ENCODE peak calls at places on chromosomes 4 and X, in nine cellular contexts. Z is AG09309, X is nephron progenitor cell, N is mammary epithelial cell, D is uterus, O is right lobe of liver, V is GM13977, I is vagina, K is lower leg skin. J is an unnamed sample.
A peak's percentile ranks its signal among the peaks of the same experiment; 100 is the strongest.

GRCh38 chr4:111652986-111653385 is 492.3 kb upstream of the FAM241A start:
- DNase-seq in Z (no peak), X (no peak), N (no peak), D (no peak), O (no peak), V (no peak), I (no peak), K (no peak), J (no peak)

GRCh38 chrX:72245461-72246089 is 6.7 kb upstream of the ERCC6L start:
- DNase-seq in Z (no peak), X (peak; percentile 61), N (peak; percentile 41), D (no peak), O (peak; percentile 49), V (peak; percentile 65), I (no peak), K (no peak), J (no peak)

GRCh38 chr4:89561051-89561450 is 253.5 kb upstream of the GPRIN3 start:
- DNase-seq in Z (no peak), X (no peak), N (no peak), D (no peak), O (no peak), V (no peak), I (no peak), K (no peak), J (no peak)

GRCh38 chrX:68989865-68990606 is 161.2 kb downstream of the EFNB1 start:
- DNase-seq in Z (peak; percentile 28), X (peak; percentile 58), N (no peak), D (peak; percentile 50), O (no peak), V (no peak), I (peak; percentile 95), K (no peak), J (no peak)

GRCh38 chr4:83484500-83485431 is at the start of gene ABRAXAS1:
- DNase-seq in Z (peak; percentile 54), X (peak; percentile 97), N (peak; percentile 94), D (peak; percentile 94), O (peak; percentile 95), V (peak; percentile 99), I (no peak), K (peak; percentile 98), J (peak; percentile 76)

GRCh38 chr4:120225527-120225926 is 158.9 kb upstream of the MAD2L1 start:
- DNase-seq in Z (no peak), X (no peak), N (no peak), D (no peak), O (no peak), V (no peak), I (no peak), K (no peak), J (no peak)

GRCh38 chr4:11416071-11416766 is 12.5 kb downstream of the HS3ST1 start:
- DNase-seq in Z (no peak), X (no peak), N (no peak), D (no peak), O (no peak), V (no peak), I (no peak), K (no peak), J (no peak)

GRCh38 chr4:47705326-47705981 is 132.4 kb downstream of the CORIN start:
- DNase-seq in Z (no peak), X (no peak), N (no peak), D (no peak), O (no peak), V (peak; percentile 23), I (no peak), K (no peak), J (no peak)

GRCh38 chr4:133316874-133317273 is 167.8 kb downstream of the PCDH10 start:
- DNase-seq in Z (no peak), X (no peak), N (peak; percentile 3), D (no peak), O (no peak), V (no peak), I (no peak), K (no peak), J (no peak)

GRCh38 chr4:8592366-8593267 is at the start of gene CPZ:
- DNase-seq in Z (no peak), X (peak; percentile 83), N (no peak), D (peak; percentile 37), O (no peak), V (no peak), I (no peak), K (no peak), J (no peak)

GRCh38 chr4:89067407-89067806 is 10.4 kb upstream of the FAM13A start:
- DNase-seq in Z (no peak), X (no peak), N (no peak), D (no peak), O (no peak), V (no peak), I (no peak), K (no peak), J (no peak)

GRCh38 chrX:38494239-38494823 is 67.0 kb upstream of the TSPAN7 start:
- DNase-seq in Z (no peak), X (no peak), N (no peak), D (no peak), O (no peak), V (no peak), I (no peak), K (no peak), J (no peak)

GRCh38 chr4:8419222-8420041 is 21.1 kb downstream of the ACOX3 start:
- DNase-seq in Z (peak; percentile 33), X (no peak), N (no peak), D (no peak), O (no peak), V (peak; percentile 66), I (no peak), K (no peak), J (no peak)

GRCh38 chrX:132146456-132146855 is 18.6 kb upstream of the FRMD7 start:
- DNase-seq in Z (no peak), X (no peak), N (no peak), D (no peak), O (peak; percentile 22), V (no peak), I (no peak), K (no peak), J (no peak)

GRCh38 chr4:38743866-38744265 is 38.9 kb downstream of the TLR10 start:
- DNase-seq in Z (no peak), X (no peak), N (no peak), D (no peak), O (no peak), V (no peak), I (no peak), K (no peak), J (no peak)

GRCh38 chr4:81905966-81906365 is 434.3 kb upstream of the RASGEF1B start:
- DNase-seq in Z (no peak), X (no peak), N (no peak), D (no peak), O (no peak), V (peak; percentile 23), I (no peak), K (no peak), J (no peak)

GRCh38 chrX:103614999-103615398 is 7.2 kb downstream of the TCEAL3 start:
- DNase-seq in Z (no peak), X (no peak), N (peak; percentile 28), D (no peak), O (no peak), V (no peak), I (no peak), K (no peak), J (no peak)

GRCh38 chrX:103613362-103613761 is 5.6 kb downstream of the TCEAL3 start:
- DNase-seq in Z (no peak), X (no peak), N (no peak), D (no peak), O (no peak), V (no peak), I (no peak), K (no peak), J (no peak)

GRCh38 chrX:103607385-103608304 is at the start of gene TCEAL3:
- DNase-seq in Z (no peak), X (peak; percentile 63), N (no peak), D (peak; percentile 69), O (peak; percentile 50), V (peak; percentile 50), I (no peak), K (peak; percentile 88), J (peak; percentile 45)

GRCh38 chrX:103608305-103608963 is 671 bp downstream of the TCEAL3 start:
- DNase-seq in Z (no peak), X (no peak), N (no peak), D (peak; percentile 27), O (peak; percentile 22), V (peak; percentile 20), I (no peak), K (no peak), J (no peak)

GRCh38 chrX:103610282-103610681 is 2.5 kb downstream of the TCEAL3 start:
- DNase-seq in Z (no peak), X (no peak), N (no peak), D (no peak), O (no peak), V (no peak), I (no peak), K (no peak), J (no peak)
- TF ChIP-seq CTCF in Z (no peak), X (no peak), N (no peak), D (no peak), O (no peak), V (no peak), I (no peak), K (no peak), J (no peak)

DNA sequence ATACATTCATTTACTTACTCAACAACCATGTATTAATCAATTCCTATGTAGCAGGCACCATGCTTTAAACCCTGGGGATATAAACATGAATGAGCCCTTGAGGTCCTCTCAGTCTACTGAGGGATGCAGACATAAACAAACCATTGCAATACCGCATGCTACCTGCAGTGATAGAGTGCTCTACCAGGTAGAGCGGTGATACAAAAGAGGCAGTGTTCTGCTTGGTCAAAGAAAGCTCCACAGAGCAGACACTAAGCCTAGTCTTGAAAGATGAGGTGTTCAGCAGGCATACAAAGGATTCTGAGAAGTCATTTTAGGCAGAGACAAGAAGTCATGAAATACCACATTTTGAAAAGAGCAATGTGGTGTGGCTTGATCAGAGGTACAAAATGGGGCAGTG is 26.9 kb upstream of the AMOT start:
- DNase-seq in Z (no peak), X (no peak), N (peak; percentile 2), D (no peak), O (no peak), V (no peak), I (no peak), K (no peak), J (no peak)
- TF ChIP-seq CTCF in Z (no peak), X (peak; percentile 21), N (no peak), D (no peak), O (peak; percentile 13), V (no peak), I (no peak), K (no peak), J (no peak)

DNA sequence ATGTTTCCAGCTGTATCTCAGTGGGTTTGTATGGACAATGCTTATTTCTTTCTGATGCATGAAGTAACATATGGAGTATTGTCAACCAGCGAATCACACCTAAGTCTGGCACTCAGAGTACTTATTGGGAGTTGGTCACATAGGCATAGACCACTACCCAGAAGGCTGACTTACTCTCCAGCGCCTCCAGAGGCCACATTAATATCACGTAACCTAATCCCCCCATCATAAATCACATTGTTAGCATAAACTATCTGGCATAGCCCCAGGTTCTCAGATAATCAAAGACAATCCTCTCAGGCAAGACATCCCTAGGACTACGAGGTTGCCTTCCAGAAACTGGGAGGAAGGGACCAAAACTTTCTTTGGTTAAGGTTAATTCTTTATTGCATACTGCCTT is 560.5 kb upstream of the PABPC4L start:
- DNase-seq in Z (no peak), X (peak; percentile 9), N (no peak), D (no peak), O (no peak), V (no peak), I (no peak), K (no peak), J (no peak)
- TF ChIP-seq CTCF in Z (no peak), X (peak; percentile 28), N (no peak), D (no peak), O (no peak), V (peak; percentile 41), I (no peak), K (no peak), J (no peak)

GRCh38 chr4:154608555-154609252 is 3.8 kb downstream of the FGG start:
- DNase-seq in Z (no peak), X (no peak), N (no peak), D (no peak), O (peak; percentile 55), V (no peak), I (no peak), K (no peak), J (no peak)
- TF ChIP-seq CTCF in Z (no peak), X (no peak), N (no peak), D (no peak), O (no peak), V (no peak), I (no peak), K (no peak), J (no peak)